ENCODE peak calls at places on chromosomes 16 and 17, in six cellular contexts. A is bronchial epithelial cell, L is AG09309, R is BE2C, D is endothelial cell, N is sigmoid colon. K is an unnamed sample.

GRCh38 chr16:17921357-17921978 is 415.1 kb downstream of the NPIPA8 start:
- DNase-seq in A (peak), L (no peak), R (peak), D (peak), N (no peak), K (peak)

GRCh38 chr17:1153795-1154546 is 25.8 kb downstream of the ABR start:
- DNase-seq in A (no peak), L (peak), R (peak), D (no peak), N (peak), K (peak)

GRCh38 chr17:83055911-83056582 is 23.4 kb upstream of the METRNL start:
- DNase-seq in A (peak), L (peak), R (no peak), D (peak), N (peak), K (no peak)

GRCh38 chr17:64920026-64920418 is 744 bp upstream of the LRRC37A3 start:
- DNase-seq in A (no peak), L (no peak), R (no peak), D (no peak), N (no peak), K (no peak)

GRCh38 chr16:73143681-73144370 is 95.9 kb upstream of the ZFHX3 start:
- DNase-seq in A (no peak), L (no peak), R (no peak), D (no peak), N (no peak), K (no peak)

GRCh38 chr16:57621521-57622268 is 6.7 kb upstream of the ADGRG1 start:
- DNase-seq in A (peak), L (no peak), R (no peak), D (no peak), N (peak), K (no peak)

GRCh38 chr16:31695667-31696066 is 168.0 kb downstream of the AHSP start:
- DNase-seq in A (no peak), L (no peak), R (no peak), D (no peak), N (no peak), K (no peak)

GRCh38 chr16:23836404-23837291 is 865 bp downstream of the PRKCB start:
- DNase-seq in A (no peak), L (no peak), R (peak), D (peak), N (peak), K (peak)

GRCh38 chr17:45368661-45369060 is 51.8 kb upstream of the MAP3K14 start:
- DNase-seq in A (no peak), L (peak), R (no peak), D (no peak), N (no peak), K (no peak)

GRCh38 chr17:42743595-42744282 is 1.1 kb downstream of the EZH1 start:
- DNase-seq in A (no peak), L (no peak), R (no peak), D (no peak), N (no peak), K (no peak)
- TF ChIP-seq CTCF in A (no peak), L (no peak), R (peak), D (no peak), N (no peak), K (peak)

DNA sequence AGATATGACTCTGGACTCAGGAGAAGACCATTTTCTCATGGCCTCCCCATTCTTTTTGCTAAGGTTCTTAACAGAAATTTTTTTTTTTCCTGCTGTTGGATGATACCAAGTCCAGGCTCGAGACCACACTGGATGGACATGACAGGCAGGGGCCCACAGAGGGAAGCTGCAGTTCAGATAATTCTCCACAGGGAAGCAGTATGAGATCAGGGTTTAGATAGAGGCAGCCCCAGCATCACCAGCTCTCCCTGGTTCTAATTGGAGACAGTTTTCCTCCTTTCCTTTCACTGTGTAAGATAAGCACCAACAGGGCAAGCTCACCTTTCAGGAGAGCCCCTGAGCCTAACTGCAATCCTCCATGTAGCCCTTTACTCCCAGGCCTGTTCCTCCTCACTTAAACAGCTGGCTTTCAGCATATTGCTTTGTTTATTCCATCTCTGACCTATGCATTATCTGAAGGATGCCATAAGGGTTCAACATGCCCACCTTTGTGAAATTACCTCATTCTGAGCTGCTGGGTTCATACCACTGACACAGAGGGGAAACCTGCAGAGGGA is 108.1 kb downstream of the SNX11 start:
- DNase-seq in A (peak), L (no peak), R (peak), D (peak), N (no peak), K (peak)
- TF ChIP-seq CTCF in A (peak), L (peak), R (peak), D (peak), N (peak), K (peak)

GRCh38 chr17:30588798-30589247 is 111.6 kb downstream of the GOSR1 start:
- DNase-seq in A (no peak), L (no peak), R (no peak), D (no peak), N (no peak), K (no peak)
- TF ChIP-seq CTCF in A (no peak), L (no peak), R (no peak), D (no peak), N (no peak), K (no peak)

GRCh38 chr17:18247613-18248001 is 10.9 kb downstream of the FLII start:
- DNase-seq in A (no peak), L (no peak), R (no peak), D (no peak), N (no peak), K (no peak)

GRCh38 chr17:18250259-18250658 is 8.3 kb downstream of the FLII start:
- DNase-seq in A (peak), L (no peak), R (no peak), D (no peak), N (no peak), K (no peak)

GRCh38 chr17:18246880-18247612 is 11.5 kb downstream of the FLII start:
- DNase-seq in A (peak), L (no peak), R (peak), D (peak), N (peak), K (no peak)

GRCh38 chr17:18248300-18248731 is 10.2 kb downstream of the FLII start:
- DNase-seq in A (peak), L (no peak), R (peak), D (peak), N (peak), K (peak)

GRCh38 chr17:18248811-18249210 is 9.7 kb downstream of the FLII start:
- DNase-seq in A (no peak), L (no peak), R (no peak), D (no peak), N (no peak), K (no peak)
- TF ChIP-seq CTCF in A (no peak), L (no peak), R (no peak), D (no peak), N (no peak), K (no peak)

GRCh38 chr17:51120739-51121619 is at the start of gene SPAG9:
- DNase-seq in A (peak), L (peak), R (peak), D (peak), N (peak), K (peak)

GRCh38 chr17:51121620-51122472 is 1.2 kb upstream of the SPAG9 start:
- DNase-seq in A (peak), L (peak), R (peak), D (peak), N (peak), K (peak)

GRCh38 chr17:51118330-51119195 is 2.1 kb downstream of the SPAG9 start:
- DNase-seq in A (no peak), L (no peak), R (peak), D (no peak), N (peak), K (no peak)

GRCh38 chr17:51120357-51120738 is 320 bp downstream of the SPAG9 start:
- DNase-seq in A (peak), L (no peak), R (no peak), D (no peak), N (peak), K (peak)

DNA sequence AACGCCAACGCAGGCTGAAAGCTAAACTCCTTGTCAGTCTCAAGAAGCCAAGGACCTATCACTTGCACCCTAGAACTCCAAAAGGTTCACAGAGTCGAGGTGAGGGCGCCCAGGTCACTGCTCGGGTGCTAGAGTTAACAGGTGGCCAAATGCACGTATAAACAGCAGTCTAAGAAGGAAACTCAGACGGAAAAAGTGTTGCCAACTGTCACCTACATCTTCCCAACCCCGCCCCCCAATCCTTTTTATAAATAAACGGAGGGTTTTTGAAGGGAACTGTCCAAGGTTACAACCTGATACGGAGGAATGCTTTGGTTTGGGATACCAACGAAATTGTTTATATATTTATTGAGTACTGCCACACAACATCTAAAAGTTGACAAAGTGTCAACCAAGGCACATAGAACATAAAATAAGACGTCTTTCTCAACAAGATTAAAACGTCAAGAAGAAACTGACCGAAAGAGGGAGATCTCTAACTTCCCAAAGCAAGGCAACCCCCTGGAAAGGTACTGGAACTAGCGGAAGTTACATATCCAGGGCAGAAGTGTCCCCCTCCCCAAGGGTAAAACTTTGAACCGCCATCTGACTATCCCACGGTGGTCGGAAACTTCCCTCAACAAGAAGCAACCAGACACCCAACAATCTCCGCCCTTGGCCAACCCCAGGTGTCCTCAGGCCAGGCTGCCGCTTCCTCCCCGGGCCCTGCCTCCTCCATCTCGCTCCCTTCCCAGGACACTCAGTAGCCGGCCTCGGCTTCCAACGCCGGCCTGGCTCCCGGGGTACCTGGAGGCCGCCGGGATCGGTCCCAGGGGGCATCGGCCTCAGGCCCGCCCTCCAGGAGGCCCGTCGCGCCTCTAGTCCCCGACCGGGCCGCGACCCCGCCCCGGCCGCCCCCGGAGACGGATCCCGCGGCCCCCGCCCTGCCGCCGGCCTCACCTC is 982 bp downstream of the SPAG9 start:
- DNase-seq in A (peak), L (no peak), R (peak), D (peak), N (peak), K (peak)
- TF ChIP-seq CTCF in A (peak), L (peak), R (peak), D (no peak), N (peak), K (no peak)

GRCh38 chr16:49362230-49362629 is 11.4 kb upstream of the C16orf78 start:
- DNase-seq in A (no peak), L (no peak), R (no peak), D (no peak), N (no peak), K (no peak)
- TF ChIP-seq CTCF in A (no peak), L (no peak), R (no peak), D (no peak), N (no peak), K (no peak)

DNA sequence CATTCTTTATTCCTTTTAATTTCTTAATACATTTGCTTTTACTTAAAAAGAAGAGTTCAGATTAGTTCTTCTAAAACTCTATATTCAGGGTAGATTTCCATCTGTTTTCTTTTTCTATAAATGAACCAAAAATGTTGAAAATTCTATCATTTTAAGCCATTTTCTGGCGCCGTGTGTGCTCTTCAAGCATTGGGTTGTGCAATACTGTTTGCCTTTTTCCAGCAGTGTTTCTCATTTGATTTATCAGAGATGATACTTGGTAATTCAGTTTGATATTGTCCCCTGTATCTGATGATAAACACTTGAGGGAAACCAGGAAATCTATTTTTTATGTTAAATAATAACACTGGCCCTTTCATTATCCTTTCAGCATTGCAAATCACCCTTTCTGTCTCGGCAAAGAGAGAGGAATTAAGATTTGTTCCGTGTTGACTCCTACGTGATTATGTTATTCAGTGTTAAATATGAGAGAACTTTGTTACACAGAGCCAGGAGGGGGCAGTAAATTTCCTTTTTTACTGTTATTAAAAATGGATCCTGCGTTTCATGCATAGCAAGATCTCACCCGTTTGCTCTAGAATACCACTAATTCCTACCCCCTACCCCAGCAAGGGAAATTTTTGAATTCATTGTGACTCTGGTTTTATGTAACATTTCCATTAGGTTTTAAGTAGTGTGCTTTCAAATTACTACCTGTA is 606.9 kb upstream of the RBFOX1 start:
- DNase-seq in A (no peak), L (no peak), R (no peak), D (no peak), N (no peak), K (no peak)
- TF ChIP-seq CTCF in A (no peak), L (no peak), R (no peak), D (no peak), N (no peak), K (peak)

GRCh38 chr16:81860867-81861266 is 81.8 kb downstream of the PLCG2 start:
- DNase-seq in A (no peak), L (no peak), R (no peak), D (no peak), N (no peak), K (no peak)

GRCh38 chr16:81861915-81862314 is 82.8 kb downstream of the PLCG2 start:
- DNase-seq in A (no peak), L (no peak), R (no peak), D (no peak), N (no peak), K (no peak)

GRCh38 chr16:81864646-81865382 is 85.7 kb downstream of the PLCG2 start:
- DNase-seq in A (no peak), L (no peak), R (no peak), D (no peak), N (no peak), K (no peak)

GRCh38 chr16:81861503-81861902 is 82.4 kb downstream of the PLCG2 start:
- DNase-seq in A (peak), L (no peak), R (no peak), D (no peak), N (no peak), K (no peak)

GRCh38 chr16:81863630-81864352 is 84.7 kb downstream of the PLCG2 start:
- DNase-seq in A (no peak), L (no peak), R (no peak), D (no peak), N (no peak), K (no peak)
- TF ChIP-seq CTCF in A (no peak), L (no peak), R (no peak), D (no peak), N (no peak), K (no peak)

GRCh38 chr16:50151322-50151721 is 1.8 kb upstream of the TENT4B start:
- DNase-seq in A (no peak), L (no peak), R (no peak), D (no peak), N (no peak), K (no peak)

GRCh38 chr16:50152807-50153647 is at the start of gene TENT4B:
- DNase-seq in A (peak), L (no peak), R (peak), D (peak), N (peak), K (peak)

GRCh38 chr16:50153648-50154368 is 702 bp downstream of the TENT4B start:
- DNase-seq in A (no peak), L (no peak), R (peak), D (peak), N (peak), K (peak)

GRCh38 chr16:50151744-50152143 is 1.4 kb upstream of the TENT4B start:
- DNase-seq in A (peak), L (no peak), R (no peak), D (no peak), N (no peak), K (no peak)

GRCh38 chr16:50152386-50152806 is 710 bp upstream of the TENT4B start:
- DNase-seq in A (peak), L (no peak), R (peak), D (no peak), N (peak), K (no peak)
- TF ChIP-seq CTCF in A (no peak), L (no peak), R (no peak), D (no peak), N (no peak), K (no peak)

GRCh38 chr16:2178321-2179106 is 17.9 kb downstream of the CASKIN1 start:
- DNase-seq in A (no peak), L (no peak), R (peak), D (peak), N (no peak), K (no peak)

GRCh38 chr16:2179107-2179501 is 17.3 kb downstream of the CASKIN1 start:
- DNase-seq in A (no peak), L (no peak), R (no peak), D (no peak), N (no peak), K (no peak)

GRCh38 chr16:2180962-2181923 is 15.2 kb downstream of the CASKIN1 start:
- DNase-seq in A (no peak), L (no peak), R (no peak), D (no peak), N (no peak), K (no peak)

GRCh38 chr16:2180461-2180860 is 15.9 kb downstream of the CASKIN1 start:
- DNase-seq in A (no peak), L (no peak), R (no peak), D (no peak), N (no peak), K (no peak)

GRCh38 chr16:2179576-2179975 is 16.8 kb downstream of the CASKIN1 start:
- DNase-seq in A (no peak), L (no peak), R (no peak), D (no peak), N (no peak), K (no peak)
- TF ChIP-seq CTCF in A (no peak), L (no peak), R (no peak), D (no peak), N (no peak), K (no peak)